ENCODE peak calls at places on chromosomes 3 and 15, in five cellular contexts. One of them, this sample, is unnamed.

GRCh38 chr3:39166134-39166710 is 12.8 kb upstream of the CSRNP1 start:
- DNase-seq in breast epithelium: no peak
- DNase-seq in esophagus squamous epithelium: no peak
- DNase-seq in effector memory CD4-positive, alpha-beta T cell: no peak
- DNase-seq in trophoblast cell: peak; percentile 81
- DNase-seq in this sample: peak; percentile 80

GRCh38 chr3:187998611-187999010 is 155.3 kb upstream of the LPP start:
- DNase-seq in breast epithelium: no peak
- DNase-seq in esophagus squamous epithelium: no peak
- DNase-seq in trophoblast cell: no peak
- DNase-seq in effector memory CD4-positive, alpha-beta T cell: no peak
- DNase-seq in this sample: no peak

GRCh38 chr3:67461667-67462142 is 192.7 kb downstream of the SUCLG2 start:
- DNase-seq in esophagus squamous epithelium: no peak
- DNase-seq in breast epithelium: no peak
- DNase-seq in trophoblast cell: no peak
- DNase-seq in effector memory CD4-positive, alpha-beta T cell: no peak
- DNase-seq in this sample: no peak

GRCh38 chr3:16147226-16147625 is 27.3 kb upstream of the GALNT15 start:
- DNase-seq in esophagus squamous epithelium: no peak
- DNase-seq in trophoblast cell: no peak
- DNase-seq in effector memory CD4-positive, alpha-beta T cell: no peak
- DNase-seq in breast epithelium: no peak
- DNase-seq in this sample: no peak

GRCh38 chr3:171384101-171384891 is 75.9 kb downstream of the TNIK start:
- DNase-seq in effector memory CD4-positive, alpha-beta T cell: no peak
- DNase-seq in esophagus squamous epithelium: no peak
- DNase-seq in breast epithelium: no peak
- DNase-seq in trophoblast cell: no peak
- DNase-seq in this sample: no peak

GRCh38 chr3:35908366-35909232 is 269.3 kb downstream of the ARPP21 start:
- DNase-seq in effector memory CD4-positive, alpha-beta T cell: no peak
- DNase-seq in esophagus squamous epithelium: no peak
- DNase-seq in breast epithelium: no peak
- DNase-seq in trophoblast cell: peak; percentile 53
- DNase-seq in this sample: peak; percentile 87

GRCh38 chr3:150168694-150169093 is 198.0 kb upstream of the PFN2 start:
- DNase-seq in breast epithelium: no peak
- DNase-seq in effector memory CD4-positive, alpha-beta T cell: no peak
- DNase-seq in esophagus squamous epithelium: no peak
- DNase-seq in trophoblast cell: no peak
- DNase-seq in this sample: no peak

GRCh38 chr15:98231696-98232440 is 271.4 kb downstream of the ARRDC4 start:
- DNase-seq in breast epithelium: no peak
- DNase-seq in esophagus squamous epithelium: no peak
- DNase-seq in trophoblast cell: no peak
- DNase-seq in effector memory CD4-positive, alpha-beta T cell: no peak
- DNase-seq in this sample: no peak

GRCh38 chr3:23701711-23702110 is 104.0 kb upstream of the UBE2E1 start:
- DNase-seq in esophagus squamous epithelium: no peak
- DNase-seq in trophoblast cell: peak; percentile 29
- DNase-seq in effector memory CD4-positive, alpha-beta T cell: no peak
- DNase-seq in breast epithelium: no peak
- DNase-seq in this sample: no peak

GRCh38 chr3:67516496-67516895 is 137.9 kb downstream of the SUCLG2 start:
- DNase-seq in breast epithelium: no peak
- DNase-seq in esophagus squamous epithelium: no peak
- DNase-seq in effector memory CD4-positive, alpha-beta T cell: no peak
- DNase-seq in trophoblast cell: no peak
- DNase-seq in this sample: no peak

GRCh38 chr3:104846270-104846669 is 520.4 kb upstream of the ALCAM start:
- DNase-seq in breast epithelium: no peak
- DNase-seq in trophoblast cell: no peak
- DNase-seq in esophagus squamous epithelium: no peak
- DNase-seq in effector memory CD4-positive, alpha-beta T cell: no peak
- DNase-seq in this sample: no peak

GRCh38 chr3:43286886-43287301 is 554 bp downstream of the SNRK start:
- DNase-seq in esophagus squamous epithelium: no peak
- DNase-seq in breast epithelium: no peak
- DNase-seq in effector memory CD4-positive, alpha-beta T cell: no peak
- DNase-seq in trophoblast cell: peak; percentile 59
- DNase-seq in this sample: peak; percentile 75

GRCh38 chr3:54086639-54087405 is 35.5 kb upstream of the CACNA2D3 start:
- DNase-seq in breast epithelium: no peak
- DNase-seq in trophoblast cell: no peak
- DNase-seq in effector memory CD4-positive, alpha-beta T cell: no peak
- DNase-seq in esophagus squamous epithelium: no peak
- DNase-seq in this sample: no peak
- H3K27me3 ChIP-seq in breast epithelium: no peaks in the 10 kb centered on the region
- H3K27me3 ChIP-seq in trophoblast cell: peaks cover 9% of the 10 kb centered on the region
- H3K27me3 ChIP-seq in effector memory CD4-positive, alpha-beta T cell: no peaks in the 10 kb centered on the region
- H3K27me3 ChIP-seq in esophagus squamous epithelium: no peaks in the 10 kb centered on the region
- H3K27me3 ChIP-seq in this sample: peaks cover 67% of the 10 kb centered on the region

GRCh38 chr3:10837849-10838248 is 21.8 kb downstream of the SLC6A11 start:
- DNase-seq in breast epithelium: no peak
- DNase-seq in esophagus squamous epithelium: no peak
- DNase-seq in trophoblast cell: no peak
- DNase-seq in effector memory CD4-positive, alpha-beta T cell: no peak
- DNase-seq in this sample: no peak

GRCh38 chr3:10833855-10834414 is 17.9 kb downstream of the SLC6A11 start:
- DNase-seq in effector memory CD4-positive, alpha-beta T cell: no peak
- DNase-seq in breast epithelium: no peak
- DNase-seq in trophoblast cell: no peak
- DNase-seq in esophagus squamous epithelium: no peak
- DNase-seq in this sample: no peak

GRCh38 chr3:10835406-10835805 is 19.4 kb downstream of the SLC6A11 start:
- DNase-seq in effector memory CD4-positive, alpha-beta T cell: no peak
- DNase-seq in esophagus squamous epithelium: no peak
- DNase-seq in breast epithelium: no peak
- DNase-seq in trophoblast cell: no peak
- DNase-seq in this sample: no peak

GRCh38 chr3:10836676-10837075 is 20.6 kb downstream of the SLC6A11 start:
- DNase-seq in trophoblast cell: no peak
- DNase-seq in effector memory CD4-positive, alpha-beta T cell: no peak
- DNase-seq in esophagus squamous epithelium: no peak
- DNase-seq in breast epithelium: no peak
- DNase-seq in this sample: no peak

GRCh38 chr3:10834951-10835350 is 18.9 kb downstream of the SLC6A11 start:
- DNase-seq in trophoblast cell: no peak
- DNase-seq in breast epithelium: no peak
- DNase-seq in effector memory CD4-positive, alpha-beta T cell: no peak
- DNase-seq in esophagus squamous epithelium: no peak
- DNase-seq in this sample: no peak
- H3K27me3 ChIP-seq in trophoblast cell: no peaks in the 10 kb centered on the region
- H3K27me3 ChIP-seq in breast epithelium: no peaks in the 10 kb centered on the region
- H3K27me3 ChIP-seq in effector memory CD4-positive, alpha-beta T cell: no peaks in the 10 kb centered on the region
- H3K27me3 ChIP-seq in esophagus squamous epithelium: no peaks in the 10 kb centered on the region
- H3K27me3 ChIP-seq in this sample: no peaks in the 10 kb centered on the region

GRCh38 chr3:62287528-62287927 is 85.8 kb downstream of the FEZF2 start:
- DNase-seq in effector memory CD4-positive, alpha-beta T cell: no peak
- DNase-seq in trophoblast cell: no peak
- DNase-seq in esophagus squamous epithelium: no peak
- DNase-seq in breast epithelium: no peak
- DNase-seq in this sample: no peak

GRCh38 chr3:62295571-62295970 is 77.8 kb downstream of the FEZF2 start:
- DNase-seq in breast epithelium: no peak
- DNase-seq in effector memory CD4-positive, alpha-beta T cell: no peak
- DNase-seq in trophoblast cell: no peak
- DNase-seq in esophagus squamous epithelium: no peak
- DNase-seq in this sample: no peak

GRCh38 chr3:62289922-62290321 is 83.4 kb downstream of the FEZF2 start:
- DNase-seq in esophagus squamous epithelium: no peak
- DNase-seq in effector memory CD4-positive, alpha-beta T cell: no peak
- DNase-seq in trophoblast cell: no peak
- DNase-seq in breast epithelium: no peak
- DNase-seq in this sample: no peak

DNA sequence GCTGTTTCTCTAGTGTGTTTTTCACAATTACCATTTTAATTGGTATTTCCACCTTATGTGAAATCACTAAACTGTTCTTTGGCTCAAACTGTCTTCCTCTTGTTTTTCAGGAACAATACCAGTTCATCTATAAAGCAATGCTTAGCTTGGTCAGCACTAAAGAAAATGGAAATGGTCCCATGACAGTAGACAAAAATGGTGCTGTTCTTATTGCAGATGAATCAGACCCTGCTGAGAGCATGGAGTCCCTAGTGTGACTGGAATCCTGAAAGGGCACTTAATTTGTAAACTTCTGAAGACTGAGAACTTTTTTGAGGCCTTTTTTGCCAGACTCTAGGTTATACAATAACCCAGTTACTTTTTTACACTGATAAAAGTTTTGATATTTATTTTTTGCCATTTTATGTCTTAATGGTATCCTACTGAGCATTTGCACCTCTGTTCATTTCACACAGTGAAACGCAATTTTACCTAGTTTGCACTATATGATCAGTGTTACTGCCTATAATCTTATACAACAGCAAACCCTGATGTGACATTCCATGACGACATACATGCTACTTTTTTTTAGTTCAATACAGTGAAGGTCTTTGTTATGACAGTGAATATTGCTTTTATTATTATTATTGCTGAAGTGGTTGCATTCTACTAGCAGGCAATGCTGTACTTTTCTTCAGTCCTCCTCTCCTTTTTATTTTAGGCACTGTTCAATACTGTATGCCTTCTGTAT is 80.1 kb downstream of the FEZF2 start:
- DNase-seq in effector memory CD4-positive, alpha-beta T cell: no peak
- DNase-seq in esophagus squamous epithelium: no peak
- DNase-seq in trophoblast cell: no peak
- DNase-seq in breast epithelium: no peak
- DNase-seq in this sample: no peak
- H3K27me3 ChIP-seq in effector memory CD4-positive, alpha-beta T cell: no peaks in the 10 kb centered on the region
- H3K27me3 ChIP-seq in esophagus squamous epithelium: no peaks in the 10 kb centered on the region
- H3K27me3 ChIP-seq in trophoblast cell: no peaks in the 10 kb centered on the region
- H3K27me3 ChIP-seq in breast epithelium: no peaks in the 10 kb centered on the region
- H3K27me3 ChIP-seq in this sample: no peaks in the 10 kb centered on the region

GRCh38 chr15:79194386-79194785 is 88.1 kb upstream of the ANKRD34C start:
- DNase-seq in breast epithelium: no peak
- DNase-seq in trophoblast cell: no peak
- DNase-seq in effector memory CD4-positive, alpha-beta T cell: no peak
- DNase-seq in esophagus squamous epithelium: no peak
- DNase-seq in this sample: no peak

GRCh38 chr15:79195802-79196201 is 86.7 kb upstream of the ANKRD34C start:
- DNase-seq in esophagus squamous epithelium: no peak
- DNase-seq in trophoblast cell: no peak
- DNase-seq in breast epithelium: no peak
- DNase-seq in effector memory CD4-positive, alpha-beta T cell: no peak
- DNase-seq in this sample: no peak

GRCh38 chr15:79192462-79193036 is 90.0 kb upstream of the ANKRD34C start:
- DNase-seq in esophagus squamous epithelium: no peak
- DNase-seq in breast epithelium: no peak
- DNase-seq in effector memory CD4-positive, alpha-beta T cell: no peak
- DNase-seq in trophoblast cell: no peak
- DNase-seq in this sample: no peak

GRCh38 chr15:79195239-79195638 is 87.3 kb upstream of the ANKRD34C start:
- DNase-seq in breast epithelium: no peak
- DNase-seq in esophagus squamous epithelium: no peak
- DNase-seq in trophoblast cell: no peak
- DNase-seq in effector memory CD4-positive, alpha-beta T cell: no peak
- DNase-seq in this sample: no peak

DNA sequence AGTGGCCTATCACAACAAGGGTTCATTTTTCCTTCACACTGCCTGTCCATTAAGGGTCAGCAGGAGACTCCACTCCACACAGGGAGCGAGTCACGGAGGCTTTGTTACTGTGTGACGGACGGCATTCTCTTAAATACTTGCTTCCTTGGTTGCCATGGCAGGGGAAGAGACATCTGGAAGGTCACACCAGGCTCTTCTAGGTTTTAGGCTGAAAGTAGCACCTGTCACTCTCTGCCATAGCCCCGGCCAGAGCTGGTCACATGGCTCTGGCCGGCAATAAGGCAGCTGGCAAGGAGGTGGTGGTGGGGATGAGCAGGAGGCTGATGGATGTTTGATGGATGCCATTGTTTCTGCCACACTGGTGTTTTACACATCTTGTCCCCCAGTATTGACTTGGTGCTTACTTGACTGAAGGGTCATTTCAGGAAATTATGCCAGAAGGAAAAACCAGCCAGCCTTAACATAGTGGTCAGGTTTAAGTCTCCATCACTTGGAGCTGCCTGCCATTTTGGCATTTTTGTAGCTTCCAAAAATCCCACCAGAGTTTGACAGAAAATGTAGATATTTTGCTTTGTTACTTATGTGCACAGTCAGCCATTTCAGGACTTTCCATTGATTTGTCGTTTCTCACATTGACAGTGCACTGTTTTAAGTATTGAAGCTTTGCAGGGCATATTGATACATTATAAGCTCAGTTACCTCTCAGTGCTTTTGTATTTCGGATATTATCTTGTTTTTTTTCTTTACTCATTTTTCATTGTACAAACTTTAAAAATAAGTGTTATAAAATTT is 89.2 kb upstream of the ANKRD34C start:
- DNase-seq in trophoblast cell: no peak
- DNase-seq in breast epithelium: no peak
- DNase-seq in esophagus squamous epithelium: no peak
- DNase-seq in effector memory CD4-positive, alpha-beta T cell: no peak
- DNase-seq in this sample: no peak
- H3K27me3 ChIP-seq in trophoblast cell: no peaks in the 10 kb centered on the region
- H3K27me3 ChIP-seq in breast epithelium: no peaks in the 10 kb centered on the region
- H3K27me3 ChIP-seq in esophagus squamous epithelium: no peaks in the 10 kb centered on the region
- H3K27me3 ChIP-seq in effector memory CD4-positive, alpha-beta T cell: peaks cover 3% of the 10 kb centered on the region
- H3K27me3 ChIP-seq in this sample: no peaks in the 10 kb centered on the region

GRCh38 chr3:57135964-57136363 is 29.2 kb downstream of the IL17RD start:
- DNase-seq in esophagus squamous epithelium: no peak
- DNase-seq in breast epithelium: no peak
- DNase-seq in effector memory CD4-positive, alpha-beta T cell: no peak
- DNase-seq in trophoblast cell: no peak
- DNase-seq in this sample: no peak
- H3K27me3 ChIP-seq in esophagus squamous epithelium: no peaks in the 10 kb centered on the region
- H3K27me3 ChIP-seq in breast epithelium: no peaks in the 10 kb centered on the region
- H3K27me3 ChIP-seq in effector memory CD4-positive, alpha-beta T cell: no peaks in the 10 kb centered on the region
- H3K27me3 ChIP-seq in trophoblast cell: no peaks in the 10 kb centered on the region
- H3K27me3 ChIP-seq in this sample: no peaks in the 10 kb centered on the region

GRCh38 chr3:74167926-74168325 is 446.5 kb downstream of the CNTN3 start:
- DNase-seq in breast epithelium: no peak
- DNase-seq in trophoblast cell: no peak
- DNase-seq in esophagus squamous epithelium: no peak
- DNase-seq in effector memory CD4-positive, alpha-beta T cell: no peak
- DNase-seq in this sample: no peak
- H3K27me3 ChIP-seq in breast epithelium: no peaks in the 10 kb centered on the region
- H3K27me3 ChIP-seq in trophoblast cell: no peaks in the 10 kb centered on the region
- H3K27me3 ChIP-seq in esophagus squamous epithelium: no peaks in the 10 kb centered on the region
- H3K27me3 ChIP-seq in effector memory CD4-positive, alpha-beta T cell: no peaks in the 10 kb centered on the region
- H3K27me3 ChIP-seq in this sample: no peaks in the 10 kb centered on the region

GRCh38 chr15:62846131-62846804 is 196.3 kb upstream of the TPM1 start:
- DNase-seq in breast epithelium: no peak
- DNase-seq in trophoblast cell: peak; percentile 58
- DNase-seq in esophagus squamous epithelium: no peak
- DNase-seq in effector memory CD4-positive, alpha-beta T cell: no peak
- DNase-seq in this sample: no peak

GRCh38 chr15:62848631-62849050 is 193.9 kb upstream of the TPM1 start:
- DNase-seq in esophagus squamous epithelium: no peak
- DNase-seq in breast epithelium: no peak
- DNase-seq in trophoblast cell: no peak
- DNase-seq in effector memory CD4-positive, alpha-beta T cell: no peak
- DNase-seq in this sample: no peak

GRCh38 chr15:62845239-62846126 is 197.1 kb upstream of the TPM1 start:
- DNase-seq in esophagus squamous epithelium: no peak
- DNase-seq in effector memory CD4-positive, alpha-beta T cell: no peak
- DNase-seq in breast epithelium: no peak
- DNase-seq in trophoblast cell: peak; percentile 83
- DNase-seq in this sample: peak; percentile 46

GRCh38 chr15:62847900-62848489 is 194.6 kb upstream of the TPM1 start:
- DNase-seq in effector memory CD4-positive, alpha-beta T cell: no peak
- DNase-seq in breast epithelium: no peak
- DNase-seq in trophoblast cell: peak; percentile 59
- DNase-seq in esophagus squamous epithelium: no peak
- DNase-seq in this sample: peak; percentile 64

GRCh38 chr15:62846805-62847481 is 195.6 kb upstream of the TPM1 start:
- DNase-seq in breast epithelium: no peak
- DNase-seq in trophoblast cell: no peak
- DNase-seq in esophagus squamous epithelium: no peak
- DNase-seq in effector memory CD4-positive, alpha-beta T cell: no peak
- DNase-seq in this sample: no peak
- H3K27me3 ChIP-seq in breast epithelium: no peaks in the 10 kb centered on the region
- H3K27me3 ChIP-seq in trophoblast cell: no peaks in the 10 kb centered on the region
- H3K27me3 ChIP-seq in esophagus squamous epithelium: no peaks in the 10 kb centered on the region
- H3K27me3 ChIP-seq in effector memory CD4-positive, alpha-beta T cell: no peaks in the 10 kb centered on the region
- H3K27me3 ChIP-seq in this sample: no peaks in the 10 kb centered on the region

This sample was measured in hepatocyte.